ENCODE peak calls at places on chromosomes 11 and 22, in ten cellular contexts. F is Kasumi-1; M is substantia nigra; P is Caki2; J is CD8-positive, alpha-beta memory T cell; E is sciatic nerve; U is K562; B is stimulated activated CD4-positive, alpha-beta T cell treated with anti-CD3 and anti-CD28 coated beads, Interleukin-1b, Interleukin-23, amount 100 ng/mL, for 24 hours; Y is cardiac fibroblast; X is glomerular endothelial cell. I is an unnamed sample.

GRCh38 chr11:68342459-68343158 is 30.2 kb downstream of the LRP5 start:
- DNase-seq in J (no peak), M (no peak), Y (no peak), F (no peak), X (no peak), P (no peak), B (no peak), U (no peak), E (no peak), I (no peak)

GRCh38 chr22:44360686-44361381 is 48.1 kb upstream of the SHISAL1 start:
- DNase-seq in F (no peak), P (no peak), Y (peak; percentile 40), B (no peak), X (no peak), E (no peak), U (no peak), J (no peak), M (no peak), I (peak; percentile 40)

GRCh38 chr11:58912124-58912523 is 27.2 kb upstream of the GLYATL1 start:
- DNase-seq in F (no peak), E (no peak), Y (peak; percentile 47), U (no peak), X (no peak), B (no peak), J (no peak), P (no peak), M (no peak), I (no peak)

GRCh38 chr22:35552186-35552842 is 11.7 kb downstream of the RASD2 start:
- DNase-seq in X (no peak), B (peak; percentile 72), U (peak; percentile 92), Y (peak; percentile 42), E (no peak), J (peak; percentile 69), M (no peak), F (no peak), P (peak; percentile 67), I (no peak)

GRCh38 chr22:19597399-19597735 is 73.2 kb upstream of the CLDN5 start:
- DNase-seq in X (no peak), B (no peak), J (no peak), Y (no peak), M (no peak), F (no peak), P (no peak), E (no peak), U (peak; percentile 19), I (peak; percentile 67)

GRCh38 chr11:41281131-41281742 is 178.2 kb downstream of the LRRC4C start:
- DNase-seq in X (no peak), M (no peak), B (no peak), Y (no peak), P (no peak), E (no peak), F (no peak), J (no peak), U (no peak), I (no peak)

GRCh38 chr22:28015676-28016601 is 96.9 kb upstream of the PITPNB start:
- DNase-seq in E (peak; percentile 43), J (no peak), U (no peak), Y (no peak), F (no peak), X (no peak), P (no peak), M (no peak), B (no peak), I (no peak)

GRCh38 chr11:95767498-95767897 is 22.1 kb downstream of the FAM76B start:
- DNase-seq in J (no peak), M (no peak), P (no peak), E (no peak), F (peak; percentile 9), B (no peak), U (no peak), Y (peak; percentile 86), X (no peak), I (no peak)

GRCh38 chr22:43642319-43642718 is 169.8 kb downstream of the EFCAB6 start:
- DNase-seq in J (no peak), X (no peak), B (no peak), U (no peak), Y (no peak), M (no peak), E (no peak), P (no peak), F (no peak), I (no peak)

GRCh38 chr11:64568584-64569140 is 22.4 kb upstream of the SLC22A12 start:
- DNase-seq in Y (no peak), M (no peak), E (no peak), X (no peak), F (no peak), B (no peak), P (no peak), U (no peak), J (no peak), I (no peak)

GRCh38 chr11:64796757-64797541 is 6.1 kb downstream of the MAP4K2 start:
- DNase-seq in P (no peak), J (no peak), M (no peak), Y (no peak), F (no peak), X (no peak), U (no peak), E (no peak), B (no peak), I (no peak)

GRCh38 chr22:38843716-38844660 is at the start of gene NPTXR:
- DNase-seq in X (no peak), U (peak; percentile 78), Y (no peak), P (peak; percentile 50), F (no peak), E (no peak), B (peak; percentile 40), M (peak; percentile 38), J (peak; percentile 8), I (peak; percentile 9)

GRCh38 chr11:57476883-57477506 is 16.7 kb downstream of the RTN4RL2 start:
- DNase-seq in M (no peak), F (peak; percentile 56), Y (no peak), E (no peak), J (no peak), U (no peak), X (no peak), P (no peak), B (no peak), I (peak; percentile 34)

GRCh38 chr22:29328566-29329500 is 13.3 kb upstream of the RASL10A start:
- DNase-seq in J (no peak), E (no peak), Y (no peak), M (no peak), U (no peak), X (no peak), P (no peak), F (no peak), B (no peak), I (no peak)

GRCh38 chr11:63564785-63565350 is 1.7 kb upstream of the PLAAT2 start:
- DNase-seq in X (no peak), J (no peak), B (no peak), P (peak; percentile 75), Y (no peak), M (no peak), E (no peak), U (no peak), F (no peak), I (no peak)

GRCh38 chr11:29018631-29019030 is 910.4 kb downstream of the METTL15 start:
- DNase-seq in M (no peak), Y (peak; percentile 95), E (no peak), P (peak; percentile 2), X (peak; percentile 91), U (no peak), B (no peak), F (no peak), J (no peak), I (peak; percentile 89)

GRCh38 chr11:110762596-110762995 is 50.4 kb upstream of the ARHGAP20 start:
- DNase-seq in Y (peak; percentile 69), U (no peak), B (no peak), M (no peak), X (no peak), P (no peak), J (no peak), F (no peak), E (no peak), I (no peak)

GRCh38 chr22:22030493-22031182 is 48.1 kb upstream of the TOP3B start:
- DNase-seq in P (peak; percentile 8), M (no peak), J (no peak), U (peak; percentile 90), E (no peak), F (no peak), B (no peak), X (no peak), Y (peak; percentile 40), I (peak; percentile 10)

GRCh38 chr11:44313701-44314489 is 4.0 kb upstream of the ALX4 start:
- DNase-seq in P (no peak), Y (peak; percentile 26), M (no peak), U (no peak), F (no peak), J (no peak), E (no peak), X (no peak), B (no peak), I (no peak)

GRCh38 chr11:83220279-83220678 is 26.8 kb downstream of the ANKRD42 start:
- DNase-seq in P (no peak), M (no peak), J (no peak), B (no peak), X (no peak), E (no peak), Y (no peak), F (no peak), U (no peak), I (no peak)

GRCh38 chr11:88206746-88207145 is 31.5 kb upstream of the RAB38 start:
- DNase-seq in M (no peak), X (no peak), F (no peak), U (no peak), Y (peak; percentile 42), B (no peak), P (no peak), E (no peak), J (no peak), I (no peak)

GRCh38 chr22:28005513-28005912 is 86.5 kb upstream of the PITPNB start:
- DNase-seq in E (no peak), F (no peak), U (no peak), M (no peak), P (no peak), B (no peak), J (no peak), X (no peak), Y (no peak), I (no peak)

GRCh38 chr11:20113147-20113435 is 47.2 kb downstream of the DBX1 start:
- DNase-seq in B (no peak), Y (no peak), U (no peak), X (no peak), P (peak; percentile 54), E (no peak), J (no peak), F (no peak), M (no peak), I (no peak)

GRCh38 chr11:776459-777287 is 614 bp downstream of the GATD1 start:
- DNase-seq in P (peak; percentile 15), J (no peak), Y (no peak), M (no peak), B (peak; percentile 34), E (no peak), X (no peak), U (peak; percentile 79), F (peak; percentile 45), I (no peak)